ENCODE peak calls at places on chromosomes 6 and 20, in four cellular contexts. One of them, this sample, is unnamed.

GRCh38 chr6:160523223-160523622 is 140.9 kb downstream of the LPA start:
- DNase-seq in heart left ventricle: no peak
- DNase-seq in CD4-positive, alpha-beta memory T cell: no peak
- DNase-seq in pancreas: no peak
- DNase-seq in this sample: no peak

GRCh38 chr6:75673885-75674284 is 72.2 kb downstream of the SENP6 start:
- DNase-seq in pancreas: no peak
- DNase-seq in CD4-positive, alpha-beta memory T cell: no peak
- DNase-seq in heart left ventricle: no peak
- DNase-seq in this sample: no peak

GRCh38 chr6:11804706-11805105 is 26.1 kb upstream of the ADTRP start:
- DNase-seq in heart left ventricle: no peak
- DNase-seq in CD4-positive, alpha-beta memory T cell: no peak
- DNase-seq in pancreas: no peak
- DNase-seq in this sample: no peak

GRCh38 chr6:119347466-119348307 is 1.9 kb downstream of the MAN1A1 start:
- DNase-seq in pancreas: peak; percentile 69
- DNase-seq in heart left ventricle: peak; percentile 44
- DNase-seq in CD4-positive, alpha-beta memory T cell: peak; percentile 29
- DNase-seq in this sample: no peak

GRCh38 chr6:16759181-16759645 is 2.0 kb downstream of the ATXN1 start:
- DNase-seq in CD4-positive, alpha-beta memory T cell: no peak
- DNase-seq in pancreas: no peak
- DNase-seq in heart left ventricle: no peak
- DNase-seq in this sample: no peak

GRCh38 chr6:152314483-152314832 is 322.7 kb downstream of the SYNE1 start:
- DNase-seq in heart left ventricle: no peak
- DNase-seq in CD4-positive, alpha-beta memory T cell: no peak
- DNase-seq in pancreas: no peak
- DNase-seq in this sample: no peak

GRCh38 chr6:68054776-68055175 is 580.3 kb upstream of the ADGRB3 start:
- DNase-seq in CD4-positive, alpha-beta memory T cell: no peak
- DNase-seq in pancreas: no peak
- DNase-seq in heart left ventricle: no peak
- DNase-seq in this sample: no peak

GRCh38 chr20:63704749-63705117 is 3.0 kb downstream of the ARFRP1 start:
- DNase-seq in CD4-positive, alpha-beta memory T cell: no peak
- DNase-seq in heart left ventricle: no peak
- DNase-seq in pancreas: no peak
- DNase-seq in this sample: no peak

GRCh38 chr20:651713-652610 is 1.0 kb downstream of the SRXN1 start:
- DNase-seq in CD4-positive, alpha-beta memory T cell: no peak
- DNase-seq in pancreas: no peak
- DNase-seq in heart left ventricle: no peak
- DNase-seq in this sample: no peak

GRCh38 chr6:82251942-82252341 is 4.4 kb upstream of the IBTK start:
- DNase-seq in heart left ventricle: no peak
- DNase-seq in pancreas: no peak
- DNase-seq in CD4-positive, alpha-beta memory T cell: peak; percentile 31
- DNase-seq in this sample: no peak

GRCh38 chr6:79042088-79042798 is 35.8 kb downstream of the PHIP start:
- DNase-seq in heart left ventricle: no peak
- DNase-seq in CD4-positive, alpha-beta memory T cell: peak; percentile 18
- DNase-seq in pancreas: no peak
- DNase-seq in this sample: no peak

GRCh38 chr6:28104392-28105250 is 19.8 kb upstream of the ZSCAN16 start:
- DNase-seq in pancreas: peak; percentile 90
- DNase-seq in heart left ventricle: peak; percentile 76
- DNase-seq in CD4-positive, alpha-beta memory T cell: peak; percentile 82
- DNase-seq in this sample: peak; percentile 70
- H3K4me1 ChIP-seq in pancreas: no peaks in the 10 kb centered on the region
- H3K4me1 ChIP-seq in heart left ventricle: peaks cover 4% of the 10 kb centered on the region
- H3K4me1 ChIP-seq in CD4-positive, alpha-beta memory T cell: peaks cover 13% of the 10 kb centered on the region
- H3K4me1 ChIP-seq in this sample: peaks cover 5% of the 10 kb centered on the region

GRCh38 chr6:30195951-30196350 is 17.3 kb downstream of the TRIM26 start:
- DNase-seq in pancreas: no peak
- DNase-seq in CD4-positive, alpha-beta memory T cell: no peak
- DNase-seq in heart left ventricle: no peak
- DNase-seq in this sample: no peak
- H3K36me3 ChIP-seq in pancreas: peaks cover 19% of the 10 kb centered on the region
- H3K36me3 ChIP-seq in CD4-positive, alpha-beta memory T cell: peaks cover 65% of the 10 kb centered on the region
- H3K36me3 ChIP-seq in heart left ventricle: peaks cover 94% of the 10 kb centered on the region
- H3K36me3 ChIP-seq in this sample: peaks cover 85% of the 10 kb centered on the region

GRCh38 chr6:90676516-90676915 is 89.6 kb upstream of the MAP3K7 start:
- DNase-seq in heart left ventricle: no peak
- DNase-seq in CD4-positive, alpha-beta memory T cell: no peak
- DNase-seq in pancreas: no peak
- DNase-seq in this sample: no peak
- H3K4me3 ChIP-seq in heart left ventricle: no peak overlapping the region
- H3K4me3 ChIP-seq in CD4-positive, alpha-beta memory T cell: no peak overlapping the region
- H3K4me3 ChIP-seq in pancreas: no peak overlapping the region
- H3K4me3 ChIP-seq in this sample: no peak overlapping the region

GRCh38 chr20:2112910-2113309 is 11.3 kb downstream of the STK35 start:
- DNase-seq in heart left ventricle: no peak
- DNase-seq in CD4-positive, alpha-beta memory T cell: no peak
- DNase-seq in pancreas: no peak
- DNase-seq in this sample: no peak

GRCh38 chr20:2109425-2110210 is 8.0 kb downstream of the STK35 start:
- DNase-seq in heart left ventricle: peak; percentile 69
- DNase-seq in CD4-positive, alpha-beta memory T cell: no peak
- DNase-seq in pancreas: no peak
- DNase-seq in this sample: no peak

GRCh38 chr20:2108987-2109386 is 7.4 kb downstream of the STK35 start:
- DNase-seq in heart left ventricle: no peak
- DNase-seq in pancreas: no peak
- DNase-seq in CD4-positive, alpha-beta memory T cell: no peak
- DNase-seq in this sample: no peak

GRCh38 chr20:2104236-2104635 is 2.6 kb downstream of the STK35 start:
- DNase-seq in heart left ventricle: no peak
- DNase-seq in CD4-positive, alpha-beta memory T cell: no peak
- DNase-seq in pancreas: no peak
- DNase-seq in this sample: no peak

GRCh38 chr20:2108498-2108897 is 6.9 kb downstream of the STK35 start:
- DNase-seq in heart left ventricle: no peak
- DNase-seq in pancreas: no peak
- DNase-seq in CD4-positive, alpha-beta memory T cell: no peak
- DNase-seq in this sample: no peak
- H3K4me1 ChIP-seq in heart left ventricle: peaks cover 100% of the 10 kb centered on the region
- H3K4me1 ChIP-seq in pancreas: peaks cover 15% of the 10 kb centered on the region
- H3K4me1 ChIP-seq in CD4-positive, alpha-beta memory T cell: peaks cover 95% of the 10 kb centered on the region
- H3K4me1 ChIP-seq in this sample: peaks cover 33% of the 10 kb centered on the region

GRCh38 chr6:135033238-135033637 is 21.4 kb downstream of the HBS1L start:
- DNase-seq in pancreas: no peak
- DNase-seq in heart left ventricle: no peak
- DNase-seq in CD4-positive, alpha-beta memory T cell: no peak
- DNase-seq in this sample: no peak
- H3K36me3 ChIP-seq in pancreas: no peaks in the 10 kb centered on the region
- H3K36me3 ChIP-seq in heart left ventricle: peaks cover 75% of the 10 kb centered on the region
- H3K36me3 ChIP-seq in CD4-positive, alpha-beta memory T cell: peaks cover 12% of the 10 kb centered on the region
- H3K36me3 ChIP-seq in this sample: peaks cover 28% of the 10 kb centered on the region

GRCh38 chr20:45049438-45049837 is 51.5 kb downstream of the KCNS1 start:
- DNase-seq in heart left ventricle: no peak
- DNase-seq in pancreas: no peak
- DNase-seq in CD4-positive, alpha-beta memory T cell: no peak
- DNase-seq in this sample: no peak

GRCh38 chr20:45053441-45054351 is 47.2 kb downstream of the KCNS1 start:
- DNase-seq in CD4-positive, alpha-beta memory T cell: no peak
- DNase-seq in pancreas: no peak
- DNase-seq in heart left ventricle: no peak
- DNase-seq in this sample: no peak

GRCh38 chr20:45052698-45053440 is 48.1 kb downstream of the KCNS1 start:
- DNase-seq in pancreas: no peak
- DNase-seq in CD4-positive, alpha-beta memory T cell: peak; percentile 21
- DNase-seq in heart left ventricle: no peak
- DNase-seq in this sample: no peak

GRCh38 chr20:45049904-45050471 is 50.9 kb downstream of the KCNS1 start:
- DNase-seq in CD4-positive, alpha-beta memory T cell: no peak
- DNase-seq in pancreas: no peak
- DNase-seq in heart left ventricle: no peak
- DNase-seq in this sample: no peak

DNA sequence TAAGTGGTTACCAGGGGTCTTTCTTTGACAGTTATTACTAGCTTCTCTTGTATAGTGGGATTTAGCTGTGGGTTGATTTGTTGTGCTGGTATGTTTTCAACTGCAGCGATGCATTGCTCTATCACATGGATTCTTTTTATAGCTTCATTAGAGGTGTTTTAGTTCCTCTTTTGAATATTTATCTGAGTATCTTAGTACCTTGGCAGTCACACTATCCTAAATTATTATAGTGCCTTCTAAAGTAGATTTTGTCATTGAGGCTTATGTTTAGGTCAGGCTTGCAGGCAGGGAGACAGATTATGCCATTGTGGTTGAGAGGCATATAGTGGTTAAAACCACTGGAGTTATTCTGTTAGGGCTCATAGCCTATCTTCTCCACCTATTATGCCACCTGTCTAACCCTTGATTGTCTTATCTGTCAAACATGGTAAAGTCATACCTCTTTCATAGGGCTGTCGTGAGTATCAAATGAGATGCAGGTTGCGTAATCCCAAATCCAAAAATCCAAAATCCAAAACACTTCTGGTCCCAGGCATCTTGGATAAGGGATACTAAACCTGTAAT is 49.3 kb downstream of the KCNS1 start:
- DNase-seq in heart left ventricle: no peak
- DNase-seq in CD4-positive, alpha-beta memory T cell: no peak
- DNase-seq in pancreas: no peak
- DNase-seq in this sample: no peak
- H3K4me3 ChIP-seq in heart left ventricle: no peak overlapping the region
- H3K4me3 ChIP-seq in CD4-positive, alpha-beta memory T cell: no peak overlapping the region
- H3K4me3 ChIP-seq in pancreas: no peak overlapping the region
- H3K4me3 ChIP-seq in this sample: no peak overlapping the region

GRCh38 chr20:25300496-25301170 is 52.7 kb downstream of the PYGB start:
- DNase-seq in pancreas: no peak
- DNase-seq in CD4-positive, alpha-beta memory T cell: no peak
- DNase-seq in heart left ventricle: no peak
- DNase-seq in this sample: no peak

GRCh38 chr20:25301357-25301920 is 53.6 kb downstream of the PYGB start:
- DNase-seq in pancreas: no peak
- DNase-seq in heart left ventricle: no peak
- DNase-seq in CD4-positive, alpha-beta memory T cell: no peak
- DNase-seq in this sample: no peak

GRCh38 chr20:25297141-25297905 is 49.4 kb downstream of the PYGB start:
- DNase-seq in pancreas: no peak
- DNase-seq in heart left ventricle: no peak
- DNase-seq in CD4-positive, alpha-beta memory T cell: no peak
- DNase-seq in this sample: no peak

GRCh38 chr20:25302596-25302995 is 54.7 kb downstream of the PYGB start:
- DNase-seq in CD4-positive, alpha-beta memory T cell: no peak
- DNase-seq in heart left ventricle: no peak
- DNase-seq in pancreas: no peak
- DNase-seq in this sample: no peak

DNA sequence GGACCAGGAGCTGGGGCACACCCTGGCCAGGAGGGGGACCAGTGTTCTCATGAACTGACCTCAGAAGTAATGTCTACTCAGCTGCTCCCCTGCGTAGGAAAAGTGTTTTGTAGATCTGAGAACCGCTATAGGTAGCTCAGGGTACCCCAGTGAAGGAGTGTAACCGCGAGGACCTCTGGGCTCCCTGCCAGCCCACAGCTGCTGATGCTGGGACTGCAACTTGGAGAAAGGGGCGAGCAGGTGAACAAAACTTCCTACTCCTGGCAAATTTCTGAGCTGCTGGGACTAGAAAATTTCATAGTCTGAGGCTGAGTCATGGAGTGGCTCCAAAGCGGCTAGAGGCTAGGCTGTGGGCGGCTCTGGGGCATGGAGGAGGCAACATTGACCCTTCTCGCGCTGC is 51.9 kb downstream of the PYGB start:
- DNase-seq in CD4-positive, alpha-beta memory T cell: no peak
- DNase-seq in pancreas: no peak
- DNase-seq in heart left ventricle: no peak
- DNase-seq in this sample: no peak
- H3K4me1 ChIP-seq in CD4-positive, alpha-beta memory T cell: no peaks in the 10 kb centered on the region
- H3K4me1 ChIP-seq in pancreas: peaks cover 24% of the 10 kb centered on the region
- H3K4me1 ChIP-seq in heart left ventricle: peaks cover 26% of the 10 kb centered on the region
- H3K4me1 ChIP-seq in this sample: peaks cover under 1% of the 10 kb centered on the region

DNA sequence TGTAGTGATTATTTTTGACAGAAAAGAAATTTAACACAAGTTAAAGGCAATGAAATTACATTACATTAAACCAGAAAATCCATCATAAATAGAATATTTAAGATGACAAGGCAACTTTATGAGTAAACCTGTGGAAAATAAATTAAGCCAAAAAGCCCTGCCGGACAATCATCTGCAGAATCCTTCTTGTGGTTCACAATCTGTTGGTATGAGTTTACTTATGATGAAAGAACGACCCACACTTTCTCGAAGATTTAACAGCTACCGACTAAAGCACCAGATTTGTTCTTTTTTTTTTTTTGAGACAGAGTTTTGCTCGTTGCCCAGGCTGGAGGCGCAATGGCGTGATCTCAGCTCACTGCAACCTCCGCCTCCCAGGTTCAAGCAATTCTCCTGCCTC is 21.4 kb downstream of the HDAC2 start:
- DNase-seq in CD4-positive, alpha-beta memory T cell: no peak
- DNase-seq in pancreas: no peak
- DNase-seq in heart left ventricle: no peak
- DNase-seq in this sample: no peak
- H3K36me3 ChIP-seq in CD4-positive, alpha-beta memory T cell: peaks cover 16% of the 10 kb centered on the region
- H3K36me3 ChIP-seq in pancreas: no peaks in the 10 kb centered on the region
- H3K36me3 ChIP-seq in heart left ventricle: peaks cover 91% of the 10 kb centered on the region
- H3K36me3 ChIP-seq in this sample: peaks cover 24% of the 10 kb centered on the region

DNA sequence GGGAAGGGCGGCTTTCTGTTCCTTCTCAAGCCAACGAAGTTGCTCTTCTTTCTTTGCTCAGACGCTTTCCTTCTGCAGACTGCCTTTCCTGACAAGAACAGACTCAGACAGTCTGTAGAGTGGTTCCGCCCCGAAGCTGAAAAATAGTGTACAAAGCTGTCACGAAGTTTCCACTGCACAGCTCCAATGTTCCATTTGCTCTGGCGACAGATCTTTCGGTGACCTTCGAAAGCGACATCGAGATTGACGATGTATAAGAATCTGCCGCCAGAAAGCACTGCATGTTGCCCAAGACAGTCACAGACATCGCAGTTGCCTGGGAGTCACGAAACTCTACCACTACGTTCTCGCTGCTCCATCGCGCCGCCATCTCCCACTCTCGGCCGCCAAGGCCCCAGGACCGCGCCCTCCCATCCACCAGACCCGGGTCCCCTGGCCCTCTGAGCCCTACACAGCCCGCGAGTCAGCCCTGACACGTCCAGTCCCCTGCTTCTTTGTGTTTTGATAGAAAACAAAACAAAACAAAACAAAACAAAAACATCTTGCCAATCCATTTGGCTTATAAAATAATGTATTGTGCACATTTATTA is 42.1 kb upstream of the ZNF184 start:
- DNase-seq in CD4-positive, alpha-beta memory T cell: no peak
- DNase-seq in heart left ventricle: no peak
- DNase-seq in pancreas: no peak
- DNase-seq in this sample: no peak
- H3K4me3 ChIP-seq in CD4-positive, alpha-beta memory T cell: no peak overlapping the region
- H3K4me3 ChIP-seq in heart left ventricle: no peak overlapping the region
- H3K4me3 ChIP-seq in pancreas: no peak overlapping the region
- H3K4me3 ChIP-seq in this sample: no peak overlapping the region

This sample was measured in effector memory CD4-positive, alpha-beta T cell.